ENCODE peak calls at places on chromosomes 4 and X, in five cellular contexts. I is SJCRH30; Y is transverse colon; P is CD4-positive, CD25-positive, alpha-beta regulatory T cell; T is endodermal cell. A is an unnamed sample.

GRCh38 chr4:171565130-171565788 is 247.9 kb upstream of the GALNTL6 start:
- DNase-seq in T (no peak), I (peak; percentile 2), Y (no peak), P (no peak), A (no peak)

GRCh38 chr4:74950200-74950599 is 17.3 kb downstream of the PARM1 start:
- DNase-seq in T (no peak), P (no peak), Y (no peak), I (no peak), A (no peak)

GRCh38 chr4:54800831-54801530 is 143.2 kb downstream of the KIT start:
- DNase-seq in I (no peak), T (no peak), P (no peak), Y (no peak), A (no peak)

GRCh38 chr4:26478330-26478729 is 12.0 kb downstream of the CCKAR start:
- DNase-seq in P (no peak), Y (no peak), T (no peak), I (no peak), A (no peak)

GRCh38 chr4:186724861-186725419 is 1.3 kb upstream of the FAT1 start:
- DNase-seq in Y (no peak), I (peak; percentile 35), T (peak; percentile 69), P (no peak), A (no peak)

GRCh38 chrX:21723097-21723496 is 34.8 kb downstream of the SMPX start:
- DNase-seq in Y (no peak), I (peak; percentile 56), P (no peak), T (peak; percentile 67), A (no peak)

GRCh38 chr4:147059064-147059731 is 113.5 kb upstream of the TTC29 start:
- DNase-seq in P (no peak), Y (no peak), I (no peak), T (no peak), A (no peak)

GRCh38 chr4:61638600-61638999 is 438.5 kb downstream of the ADGRL3 start:
- DNase-seq in I (no peak), Y (no peak), P (no peak), T (no peak), A (no peak)

GRCh38 chr4:179110356-179110755 is 1668.1 kb upstream of the AGA start:
- DNase-seq in Y (no peak), I (peak; percentile 4), P (no peak), T (no peak), A (no peak)

GRCh38 chr4:122826596-122827257 is at the start of gene FGF2:
- DNase-seq in I (peak; percentile 72), P (no peak), T (peak; percentile 84), Y (peak; percentile 34), A (peak; percentile 62)

GRCh38 chr4:81960968-81961367 is 412.8 kb downstream of the HNRNPD start:
- DNase-seq in T (no peak), P (no peak), Y (no peak), I (no peak), A (no peak)

GRCh38 chr4:25440478-25441030 is 63.5 kb downstream of the ANAPC4 start:
- DNase-seq in P (no peak), Y (no peak), I (no peak), T (no peak), A (no peak)

GRCh38 chr4:24910504-24910903 is 2.3 kb downstream of the CCDC149 start:
- DNase-seq in Y (no peak), T (no peak), I (no peak), P (no peak), A (no peak)

GRCh38 chr4:149845643-149846208 is 30.1 kb upstream of the IQCM start:
- DNase-seq in Y (no peak), I (peak; percentile 4), P (no peak), T (no peak), A (no peak)

GRCh38 chr4:119139316-119139715 is 3.7 kb downstream of the MYOZ2 start:
- DNase-seq in Y (no peak), T (no peak), P (no peak), I (no peak), A (no peak)

GRCh38 chr4:113885291-113885690 is 94.2 kb downstream of the ARSJ start:
- DNase-seq in I (no peak), T (no peak), P (no peak), Y (no peak), A (no peak)

GRCh38 chrX:43508694-43509093 is 147.4 kb upstream of the MAOA start:
- DNase-seq in Y (no peak), I (no peak), P (no peak), T (no peak), A (no peak)

GRCh38 chr4:174157106-174157607 is 126.3 kb downstream of the FBXO8 start:
- DNase-seq in Y (no peak), T (no peak), I (no peak), P (no peak), A (no peak)

GRCh38 chrX:133380882-133381619 is 34.2 kb downstream of the GPC4 start:
- DNase-seq in I (no peak), P (no peak), Y (no peak), T (no peak), A (no peak)

GRCh38 chr4:179125870-179126269 is 1683.6 kb upstream of the AGA start:
- DNase-seq in T (no peak), P (no peak), Y (no peak), I (no peak), A (no peak)

GRCh38 chr4:30719363-30720020 is 677 bp upstream of the PCDH7 start:
- DNase-seq in I (peak; percentile 90), Y (peak; percentile 40), P (no peak), T (peak; percentile 92), A (peak; percentile 65)

GRCh38 chr4:186807131-186807530 is 83.5 kb upstream of the FAT1 start:
- DNase-seq in Y (no peak), T (no peak), I (no peak), P (no peak), A (no peak)

GRCh38 chr4:105765690-105766407 is 57.3 kb downstream of the GSTCD start:
- DNase-seq in T (peak; percentile 61), Y (no peak), I (peak; percentile 60), P (no peak), A (no peak)

GRCh38 chr4:108774809-108775530 is 12.1 kb upstream of the ETNPPL start:
- DNase-seq in P (no peak), T (no peak), Y (no peak), I (no peak), A (no peak)

GRCh38 chrX:154805696-154806091 is 409 bp upstream of the MPP1 start:
- DNase-seq in Y (no peak), P (no peak), I (no peak), T (no peak), A (no peak)

GRCh38 chrX:134144231-134144630 is 92.8 kb upstream of the CCDC160 start:
- DNase-seq in Y (no peak), I (peak; percentile 53), T (no peak), P (no peak), A (no peak)

GRCh38 chrX:19334945-19335626 is 8.6 kb upstream of the PDHA1 start:
- DNase-seq in I (peak; percentile 76), Y (no peak), P (no peak), T (peak; percentile 70), A (peak; percentile 44)

GRCh38 chr4:135598151-135598550 is 1396.6 kb upstream of the PABPC4L start:
- DNase-seq in T (no peak), Y (no peak), I (no peak), P (no peak), A (no peak)

GRCh38 chr4:153522800-153523089 is 56.6 kb downstream of the TMEM131L start:
- DNase-seq in P (peak; percentile 31), Y (no peak), T (no peak), I (no peak), A (no peak)

GRCh38 chrX:17412692-17413091 is 37.7 kb downstream of the NHS start:
- DNase-seq in T (no peak), P (no peak), Y (no peak), I (no peak), A (no peak)

GRCh38 chrX:41759817-41760216 is 35.8 kb downstream of the GPR82 start:
- DNase-seq in P (no peak), Y (no peak), I (peak; percentile 25), T (no peak), A (no peak)

DNA sequence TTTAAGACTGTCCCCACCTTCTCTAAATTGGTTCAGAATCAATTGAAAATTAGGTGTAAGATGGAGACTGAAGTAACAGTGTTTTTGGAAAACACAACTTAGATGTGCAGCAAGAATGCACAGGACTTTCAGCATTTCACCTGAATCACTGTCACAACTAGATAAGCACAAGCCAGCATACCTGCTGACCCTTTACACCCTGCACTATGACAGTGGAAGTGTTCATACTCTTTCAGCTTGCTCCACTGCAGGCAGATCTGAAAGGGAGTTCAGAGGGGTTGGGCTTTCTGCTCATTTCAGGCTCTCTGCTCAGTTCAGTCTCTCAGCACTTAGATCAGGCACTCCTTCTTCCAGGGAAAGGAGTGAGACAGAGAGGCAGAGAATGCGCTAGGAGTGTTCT is 22.8 kb downstream of the DCUN1D4 start:
- DNase-seq in T (no peak), I (no peak), P (no peak), Y (no peak), A (no peak)
- H3K36me3 ChIP-seq in T (peaks cover 53% of the 10 kb centered on the region), I (peaks cover 57% of the 10 kb centered on the region), P (peaks cover 31% of the 10 kb centered on the region), Y (no peaks in the 10 kb centered on the region), A (peaks cover 31% of the 10 kb centered on the region)

GRCh38 chr4:184350213-184350817 is 124.0 kb downstream of the IRF2 start:
- DNase-seq in I (no peak), P (no peak), T (peak; percentile 29), Y (no peak), A (no peak)
- H3K4me3 ChIP-seq in I (no peak overlapping the region), P (no peak overlapping the region), T (no peak overlapping the region), Y (no peak overlapping the region), A (no peak overlapping the region)

DNA sequence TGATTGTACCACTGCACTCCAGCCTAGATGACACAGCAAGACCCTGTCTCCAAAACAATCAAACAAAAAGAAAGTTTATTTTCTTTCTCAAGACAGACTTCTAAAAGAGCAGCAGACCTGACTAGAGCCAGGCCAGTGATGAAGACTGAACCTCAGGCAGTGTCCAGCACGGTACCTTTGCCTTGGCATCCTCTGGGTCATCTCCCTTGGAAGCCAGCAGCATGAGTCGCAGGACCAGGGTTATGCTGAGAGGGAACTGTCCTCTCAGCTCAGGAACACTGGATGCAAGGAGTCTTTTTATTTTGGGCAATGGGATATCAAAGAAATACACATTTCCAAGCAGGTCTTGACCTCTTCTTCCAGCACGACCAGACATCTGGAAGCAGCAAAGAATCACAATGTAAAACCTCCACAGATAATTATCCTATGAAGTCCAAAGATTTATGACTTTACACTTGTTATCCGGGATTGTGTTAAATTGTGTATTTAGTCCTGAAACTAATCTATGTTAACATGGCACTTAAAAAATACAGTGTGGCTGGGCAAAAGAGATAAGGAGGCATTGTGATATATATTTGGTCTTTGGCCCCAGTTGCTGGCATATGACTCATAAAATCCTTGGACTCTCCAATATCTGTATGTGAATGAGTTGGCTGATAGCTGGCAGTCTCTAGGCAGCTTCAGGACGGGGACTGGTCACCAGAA is 66.0 kb upstream of the DDX60 start:
- DNase-seq in I (no peak), Y (peak; percentile 21), T (no peak), P (no peak), A (no peak)
- H3K36me3 ChIP-seq in I (no peaks in the 10 kb centered on the region), Y (no peaks in the 10 kb centered on the region), T (no peaks in the 10 kb centered on the region), P (peaks cover 81% of the 10 kb centered on the region), A (no peaks in the 10 kb centered on the region)

DNA sequence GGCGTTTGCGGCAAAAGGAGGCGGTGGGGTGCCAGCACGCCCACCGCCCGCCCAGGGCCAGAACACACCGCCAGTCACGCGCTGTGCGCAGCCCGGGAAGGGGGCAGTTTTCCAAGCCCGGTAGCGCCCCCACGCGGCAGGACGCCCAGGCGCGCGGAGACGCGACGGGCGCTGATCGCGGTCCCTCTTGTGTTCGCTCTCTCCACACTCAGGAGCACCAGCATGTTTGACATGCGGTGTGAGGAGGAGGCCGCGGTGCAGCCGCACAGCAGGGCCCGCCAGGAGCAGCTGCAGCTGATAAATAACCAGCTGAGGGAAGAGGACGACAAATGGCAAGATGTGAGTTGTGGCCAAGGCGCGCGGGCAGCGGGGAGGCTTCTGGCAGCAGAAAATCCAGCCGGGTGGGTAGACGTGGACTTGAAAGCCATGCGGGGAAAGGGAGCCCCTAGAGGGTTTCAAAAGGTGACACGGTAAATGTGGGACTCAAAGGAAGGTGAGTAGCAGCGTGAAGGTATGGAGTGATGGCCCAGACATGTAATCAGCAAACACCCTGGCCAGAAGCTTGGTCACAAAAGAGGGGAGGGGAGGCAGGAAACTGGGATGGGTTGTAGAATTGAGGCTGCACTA is 104.1 kb downstream of the PHOX2B start:
- DNase-seq in T (peak; percentile 98), Y (peak; percentile 75), P (no peak), I (no peak), A (peak; percentile 89)
- H3K4me3 ChIP-seq in T (no peak overlapping the region), Y (no peak overlapping the region), P (no peak overlapping the region), I (no peak overlapping the region), A (peak overlapping the region; percentile 71)

A was measured in WERI-Rb-1.